ENCODE peak calls at places on chromosomes 16 and 17, in four cellular contexts. Q is IMR-90, B is H9, N is H1. H is an unnamed sample.
A peak's percentile ranks its signal among the peaks of the same experiment; 100 is the strongest.

GRCh38 chr17:61314368-61315078 is 85.1 kb upstream of the TBX2 start:
- DNase-seq in Q (peak; percentile 60), B (no peak), N (no peak), H (no peak)

GRCh38 chr16:87330646-87331045 is 13.5 kb upstream of the C16orf95 start:
- DNase-seq in Q (no peak), B (no peak), N (no peak), H (no peak)

GRCh38 chr17:10843806-10844205 is 5.9 kb upstream of the PIRT start:
- DNase-seq in Q (no peak), B (peak; percentile 48), N (peak; percentile 57), H (no peak)

GRCh38 chr17:3979276-3979583 is 15.0 kb upstream of the ATP2A3 start:
- DNase-seq in Q (no peak), B (no peak), N (no peak), H (no peak)

GRCh38 chr16:4316732-4317461 is 1.0 kb downstream of the GLIS2 start:
- DNase-seq in Q (no peak), B (no peak), N (peak; percentile 77), H (no peak)

GRCh38 chr16:57970971-57971370 is at the start of gene CNGB1:
- DNase-seq in Q (no peak), B (no peak), N (no peak), H (no peak)

GRCh38 chr17:37292429-37293139 is 83.2 kb upstream of the C17orf78 start:
- DNase-seq in Q (no peak), B (no peak), N (no peak), H (no peak)

GRCh38 chr17:10052414-10052813 is 146.0 kb downstream of the GAS7 start:
- DNase-seq in Q (no peak), B (no peak), N (no peak), H (no peak)

GRCh38 chr17:38663125-38663751 is 11.5 kb downstream of the EPOP start:
- DNase-seq in Q (peak; percentile 29), B (peak; percentile 98), N (peak; percentile 90), H (no peak)

GRCh38 chr17:49821916-49822315 is 26.0 kb downstream of the TAC4 start:
- DNase-seq in Q (no peak), B (no peak), N (no peak), H (no peak)

GRCh38 chr17:16941643-16942042 is 30.3 kb downstream of the TNFRSF13B start:
- DNase-seq in Q (peak; percentile 4), B (no peak), N (no peak), H (no peak)

GRCh38 chr17:21678451-21679081 is 13.8 kb upstream of the KCNJ18 start:
- DNase-seq in Q (no peak), B (no peak), N (no peak), H (no peak)

GRCh38 chr16:64136743-64137142 is 985.1 kb downstream of the CDH11 start:
- DNase-seq in Q (no peak), B (no peak), N (no peak), H (no peak)

GRCh38 chr16:68834550-68834949 is 8.8 kb upstream of the TANGO6 start:
- DNase-seq in Q (peak; percentile 22), B (no peak), N (no peak), H (no peak)

GRCh38 chr17:51764387-51764971 is 394.0 kb downstream of the CA10 start:
- DNase-seq in Q (peak; percentile 45), B (peak; percentile 87), N (peak; percentile 61), H (peak; percentile 78)

GRCh38 chr16:58152246-58152868 is 23.2 kb upstream of the CFAP20 start:
- DNase-seq in Q (no peak), B (no peak), N (no peak), H (no peak)

GRCh38 chr16:87358250-87358649 is 25.3 kb downstream of the FBXO31 start:
- DNase-seq in Q (no peak), B (no peak), N (no peak), H (no peak)

GRCh38 chr16:27690604-27691003 is 140.7 kb downstream of the KATNIP start:
- DNase-seq in Q (peak; percentile 5), B (peak; percentile 52), N (peak; percentile 77), H (no peak)

GRCh38 chr17:69853533-69854262 is 221.3 kb upstream of the KCNJ16 start:
- DNase-seq in Q (no peak), B (no peak), N (no peak), H (no peak)

GRCh38 chr16:15507299-15507958 is 73.0 kb downstream of the BMERB1 start:
- DNase-seq in Q (peak; percentile 53), B (no peak), N (no peak), H (no peak)

GRCh38 chr17:57251211-57251787 is 5.0 kb upstream of the MSI2 start:
- DNase-seq in Q (no peak), B (no peak), N (no peak), H (no peak)

GRCh38 chr17:61410100-61410551 is 10.5 kb downstream of the TBX2 start:
- DNase-seq in Q (no peak), B (peak; percentile 36), N (no peak), H (no peak)

GRCh38 chr17:42339221-42339620 is 49.0 kb downstream of the STAT3 start:
- DNase-seq in Q (no peak), B (no peak), N (no peak), H (no peak)

GRCh38 chr16:2229091-2229490 is 5.7 kb downstream of the E4F1 start:
- DNase-seq in Q (no peak), B (no peak), N (no peak), H (no peak)

GRCh38 chr17:52696362-52696761 is 537.8 kb upstream of the CA10 start:
- DNase-seq in Q (no peak), B (no peak), N (no peak), H (no peak)

GRCh38 chr17:44502598-44503079 is 567 bp downstream of the GPATCH8 start:
- DNase-seq in Q (peak; percentile 24), B (no peak), N (no peak), H (no peak)

GRCh38 chr17:565506-565905 is 149.1 kb downstream of the VPS53 start:
- DNase-seq in Q (no peak), B (peak; percentile 65), N (peak; percentile 50), H (no peak)

GRCh38 chr17:57689254-57689653 is 55.8 kb downstream of the CCDC182 start:
- DNase-seq in Q (no peak), B (no peak), N (no peak), H (no peak)

GRCh38 chr16:46562979-46563378 is 58.2 kb downstream of the SHCBP1 start:
- DNase-seq in Q (no peak), B (no peak), N (no peak), H (no peak)
- H3K27ac ChIP-seq in Q (no peak overlapping the region), B (no peak overlapping the region), N (no peak overlapping the region), H (no peak overlapping the region)

GRCh38 chr16:47140686-47141085 is 3.1 kb downstream of the NETO2 start:
- DNase-seq in Q (no peak), B (no peak), N (no peak), H (no peak)
- H2AK5ac ChIP-seq in Q (no peak overlapping the region), B (no peak overlapping the region), N (no peak overlapping the region), H (no peak overlapping the region)

GRCh38 chr16:9723136-9723535 is 459.1 kb downstream of the GRIN2A start:
- DNase-seq in Q (no peak), B (no peak), N (no peak), H (no peak)
- H3K27ac ChIP-seq in Q (no peak overlapping the region), B (no peak overlapping the region), N (no peak overlapping the region), H (no peak overlapping the region)

GRCh38 chr16:24683847-24684493 is 45.5 kb upstream of the TNRC6A start:
- DNase-seq in Q (no peak), B (no peak), N (no peak), H (no peak)
- H2AK5ac ChIP-seq in Q (peak overlapping the region; percentile 47), B (no peak overlapping the region), N (no peak overlapping the region), H (no peak overlapping the region)

GRCh38 chr17:77602062-77602746 is 356.3 kb upstream of the TNRC6C start:
- DNase-seq in Q (peak; percentile 29), B (peak; percentile 25), N (peak; percentile 38), H (no peak)

GRCh38 chr17:77604301-77605031 is 354.0 kb upstream of the TNRC6C start:
- DNase-seq in Q (no peak), B (peak; percentile 24), N (peak; percentile 33), H (no peak)

GRCh38 chr17:77600346-77600745 is 358.2 kb upstream of the TNRC6C start:
- DNase-seq in Q (no peak), B (no peak), N (no peak), H (no peak)

GRCh38 chr17:77601054-77601979 is 357.2 kb upstream of the TNRC6C start:
- DNase-seq in Q (no peak), B (peak; percentile 26), N (no peak), H (no peak)

DNA sequence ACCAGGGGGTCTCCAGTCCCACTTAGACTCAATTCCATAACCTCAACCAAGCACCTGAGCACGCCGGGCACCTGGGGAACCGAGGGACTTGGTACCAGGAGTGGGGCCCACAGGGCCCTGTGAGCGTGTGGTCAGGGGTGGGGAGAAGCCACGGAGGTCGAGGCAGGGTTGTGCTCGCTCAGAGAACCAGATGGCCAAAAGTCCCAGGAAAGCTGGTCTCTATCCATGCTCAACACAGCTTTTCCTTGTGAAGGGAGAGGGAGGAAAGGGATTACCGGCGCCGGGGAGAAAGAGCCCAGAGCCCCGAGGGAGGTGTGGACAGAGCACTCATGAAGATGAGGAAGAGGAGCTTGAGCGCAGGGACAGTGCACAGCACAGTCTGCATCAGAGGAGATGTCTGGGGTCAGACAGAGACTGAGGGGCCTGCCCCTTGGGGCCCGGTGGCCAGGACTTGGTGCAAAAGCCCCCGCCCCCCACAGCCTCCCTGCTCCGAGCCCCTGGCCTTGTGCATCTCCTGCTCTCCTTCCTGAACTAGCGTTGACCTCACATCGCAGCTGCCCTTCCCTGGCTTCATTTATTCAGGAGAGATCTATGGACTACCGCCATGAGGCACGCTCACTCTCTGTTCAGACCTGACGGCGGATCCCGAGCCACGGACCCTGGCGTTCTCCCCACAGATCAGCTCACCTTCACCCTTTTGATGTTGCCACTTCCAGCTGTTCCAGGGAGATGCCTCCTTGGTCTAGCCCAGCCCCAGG is 355.4 kb upstream of the TNRC6C start:
- DNase-seq in Q (no peak), B (peak; percentile 24), N (peak; percentile 36), H (no peak)
- H3K27ac ChIP-seq in Q (no peak overlapping the region), B (no peak overlapping the region), N (no peak overlapping the region), H (no peak overlapping the region)

DNA sequence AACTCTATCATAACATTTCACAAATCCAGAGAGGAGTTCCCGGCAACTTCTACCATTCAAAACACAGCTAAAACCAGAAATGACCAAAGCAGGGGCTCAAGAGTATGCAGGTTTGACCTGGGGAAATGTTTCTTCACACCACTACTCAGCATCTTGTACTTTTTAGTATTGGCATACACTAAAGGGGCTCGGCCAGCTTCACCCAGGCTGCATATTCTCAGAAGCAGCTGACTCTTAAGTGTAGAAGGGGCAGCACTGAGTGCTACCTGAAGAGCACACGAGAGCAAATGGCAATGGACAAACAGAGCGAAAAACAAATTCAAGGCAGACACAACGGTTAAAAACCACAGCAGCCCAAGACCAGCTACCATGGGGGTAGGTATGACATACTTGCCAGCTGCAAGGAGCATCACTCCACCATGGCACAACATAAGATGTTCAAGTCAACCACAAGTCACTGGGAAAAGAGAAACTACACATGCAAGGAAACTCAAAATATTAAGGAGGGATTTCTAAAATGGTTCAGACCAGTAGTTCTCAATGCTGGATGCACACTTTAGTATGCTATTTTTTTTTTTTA is 34.4 kb downstream of the N4BP1 start:
- DNase-seq in Q (no peak), B (no peak), N (no peak), H (no peak)
- H2AK5ac ChIP-seq in Q (no peak overlapping the region), B (no peak overlapping the region), N (no peak overlapping the region), H (no peak overlapping the region)

H was measured in neuronal stem cell.